ENCODE peak calls at places on chromosome 10, in four cellular contexts. H, M, I and U are unnamed samples.

GRCh38 chr10:17510242-17510908 is 56.0 kb upstream of the ST8SIA6 start:
- DNase-seq in I (no peak), H (no peak), M (no peak), U (no peak)

GRCh38 chr10:89032141-89032814 is 41.7 kb downstream of the FAS start:
- DNase-seq in M (no peak), H (peak; percentile 82), I (no peak), U (no peak)

GRCh38 chr10:5496261-5497250 is 2.8 kb downstream of the CALML5 start:
- DNase-seq in M (no peak), H (no peak), I (no peak), U (no peak)

GRCh38 chr10:62278461-62278910 is 9.8 kb upstream of the RTKN2 start:
- DNase-seq in M (no peak), H (peak; percentile 30), I (no peak), U (no peak)

GRCh38 chr10:120688928-120689327 is 162.2 kb upstream of the WDR11 start:
- DNase-seq in I (no peak), M (no peak), H (peak; percentile 2), U (no peak)

GRCh38 chr10:48792121-48792520 is 107.4 kb downstream of the WDFY4 start:
- DNase-seq in H (no peak), I (no peak), M (no peak), U (no peak)

GRCh38 chr10:58998924-58999713 is 177.3 kb upstream of the PHYHIPL start:
- DNase-seq in I (no peak), M (no peak), H (no peak), U (no peak)

GRCh38 chr10:14219411-14219810 is 111.3 kb downstream of the FRMD4A start:
- DNase-seq in I (no peak), H (no peak), M (no peak), U (no peak)

GRCh38 chr10:97676770-97677581 is 10.1 kb downstream of the AVPI1 start:
- DNase-seq in I (no peak), H (peak; percentile 71), M (peak; percentile 40), U (peak; percentile 19)

GRCh38 chr10:21724695-21725371 is 190.8 kb downstream of the MLLT10 start:
- DNase-seq in H (peak; percentile 100), I (no peak), M (no peak), U (peak; percentile 53)

GRCh38 chr10:48364659-48365405 is 58.4 kb downstream of the MAPK8 start:
- DNase-seq in H (peak; percentile 92), I (no peak), M (no peak), U (no peak)

GRCh38 chr10:74491014-74491413 is 335.4 kb upstream of the KAT6B start:
- DNase-seq in M (no peak), H (no peak), I (no peak), U (no peak)

GRCh38 chr10:85646312-85646711 is 720.3 kb downstream of the GRID1 start:
- DNase-seq in I (no peak), M (no peak), H (peak; percentile 6), U (no peak)

GRCh38 chr10:100374137-100374655 is 27.2 kb downstream of the SCD start:
- DNase-seq in H (no peak), I (no peak), M (no peak), U (no peak)

GRCh38 chr10:109689785-109690184 is 233.5 kb downstream of the XPNPEP1 start:
- DNase-seq in M (no peak), H (no peak), I (no peak), U (no peak)